ENCODE peak calls at places on chromosomes 1 and 21, in eight cellular contexts. D is posterior cingulate gyrus, B is cardiac septum, A is RKO, V is NCI-H748 treated with DMSO at 0.1 percent for 48 hours, L is GM10248, P is HCT116, E is A549. R is an unnamed sample.

GRCh38 chr1:40153073-40153770 is 8.0 kb upstream of the RLF start:
- DNase-seq in D (no peak), B (no peak), A (peak; percentile 72), V (peak; percentile 95), L (peak; percentile 35), P (peak; percentile 62), E (no peak), R (peak; percentile 59)

GRCh38 chr21:36785615-36786014 is 86.7 kb downstream of the SIM2 start:
- DNase-seq in D (no peak), B (no peak), A (no peak), V (no peak), L (no peak), P (no peak), E (no peak), R (no peak)

GRCh38 chr1:90879281-90879680 is 142.6 kb downstream of the ZNF644 start:
- DNase-seq in D (no peak), B (no peak), A (peak; percentile 34), V (no peak), L (no peak), P (peak; percentile 8), E (no peak), R (no peak)

GRCh38 chr1:41490911-41491310 is 6.4 kb upstream of the EDN2 start:
- DNase-seq in D (no peak), B (no peak), A (no peak), V (no peak), L (no peak), P (no peak), E (no peak), R (no peak)

GRCh38 chr1:202661136-202661845 is 49.0 kb downstream of the SYT2 start:
- DNase-seq in D (no peak), B (no peak), A (peak; percentile 25), V (no peak), L (no peak), P (peak; percentile 8), E (peak; percentile 53), R (no peak)

GRCh38 chr1:7252411-7253117 is 467.3 kb downstream of the CAMTA1 start:
- DNase-seq in D (no peak), B (no peak), A (no peak), V (no peak), L (no peak), P (no peak), E (no peak), R (no peak)

GRCh38 chr1:4058122-4058521 is 158.1 kb upstream of the C1orf174 start:
- DNase-seq in D (no peak), B (no peak), A (no peak), V (no peak), L (no peak), P (no peak), E (no peak), R (no peak)

GRCh38 chr1:60427701-60428100 is 354.1 kb upstream of the C1orf87 start:
- DNase-seq in D (no peak), B (no peak), A (no peak), V (peak; percentile 89), L (no peak), P (no peak), E (no peak), R (no peak)

GRCh38 chr21:41439245-41439644 is 13.2 kb downstream of the MX1 start:
- DNase-seq in D (no peak), B (peak; percentile 5), A (no peak), V (no peak), L (no peak), P (no peak), E (no peak), R (no peak)

GRCh38 chr1:17143760-17144159 is 24.5 kb upstream of the PADI2 start:
- DNase-seq in D (no peak), B (no peak), A (no peak), V (no peak), L (no peak), P (no peak), E (no peak), R (no peak)

GRCh38 chr1:16396591-16396990 is 29.5 kb downstream of the SZRD1 start:
- DNase-seq in D (no peak), B (no peak), A (peak; percentile 34), V (no peak), L (no peak), P (no peak), E (no peak), R (no peak)